ENCODE peak calls at places on chromosomes 1 and 21, in eight cellular contexts. T is A549, P is GM23338, A is esophagus squamous epithelium, E is cardiac muscle cell, W is SJSA1, B is neuronal stem cell, L is neural progenitor cell. H is an unnamed sample.

GRCh38 chr21:33198346-33199135 is 31.2 kb upstream of the IFNAR2 start:
- DNase-seq in T (no peak), P (no peak), A (no peak), E (no peak), W (peak; percentile 10), B (no peak), L (no peak), H (no peak)

GRCh38 chr1:15617874-15618684 is 821 bp downstream of the DDI2 start:
- DNase-seq in T (no peak), P (peak; percentile 57), A (no peak), E (peak; percentile 50), W (peak; percentile 48), B (no peak), L (no peak), H (peak; percentile 22)

GRCh38 chr1:12460911-12461621 is 156.9 kb downstream of the DHRS3 start:
- DNase-seq in T (no peak), P (no peak), A (no peak), E (peak; percentile 34), W (no peak), B (peak; percentile 49), L (peak; percentile 78), H (no peak)

GRCh38 chr1:94193128-94193527 is 44.3 kb downstream of the ARHGAP29 start:
- DNase-seq in T (no peak), P (no peak), A (no peak), E (no peak), W (no peak), B (no peak), L (no peak), H (no peak)

GRCh38 chr1:26799479-26800133 is 11.9 kb downstream of the PIGV start:
- DNase-seq in T (no peak), P (peak; percentile 21), A (no peak), E (no peak), W (peak; percentile 59), B (no peak), L (no peak), H (no peak)

GRCh38 chr21:42964561-42965560 is 9.5 kb upstream of the PKNOX1 start:
- DNase-seq in T (no peak), P (no peak), A (no peak), E (no peak), W (no peak), B (no peak), L (no peak), H (no peak)

GRCh38 chr1:248810727-248811513 is 14.8 kb downstream of the SH3BP5L start:
- DNase-seq in T (no peak), P (no peak), A (no peak), E (no peak), W (peak; percentile 47), B (no peak), L (no peak), H (no peak)

GRCh38 chr1:157403203-157403602 is 149.1 kb downstream of the FCRL5 start:
- DNase-seq in T (peak; percentile 9), P (peak; percentile 70), A (no peak), E (no peak), W (no peak), B (no peak), L (peak; percentile 9), H (no peak)

GRCh38 chr21:15434185-15434905 is 295.4 kb upstream of the USP25 start:
- DNase-seq in T (no peak), P (no peak), A (no peak), E (no peak), W (no peak), B (no peak), L (no peak), H (no peak)

GRCh38 chr1:116902718-116903390 is 6.9 kb upstream of the PTGFRN start:
- DNase-seq in T (no peak), P (no peak), A (no peak), E (no peak), W (no peak), B (no peak), L (no peak), H (no peak)

GRCh38 chr1:76950306-76950705 is 83.0 kb downstream of the ST6GALNAC5 start:
- DNase-seq in T (no peak), P (no peak), A (no peak), E (no peak), W (no peak), B (no peak), L (no peak), H (no peak)

GRCh38 chr1:19443321-19443720 is 42.0 kb downstream of the CAPZB start:
- DNase-seq in T (no peak), P (no peak), A (no peak), E (no peak), W (no peak), B (no peak), L (no peak), H (no peak)

GRCh38 chr1:15678578-15678977 is 5.5 kb upstream of the PLEKHM2 start:
- DNase-seq in T (peak; percentile 75), P (peak; percentile 65), A (no peak), E (no peak), W (peak; percentile 78), B (no peak), L (no peak), H (no peak)

GRCh38 chr1:101262060-101262459 is 25.2 kb downstream of the S1PR1 start:
- DNase-seq in T (no peak), P (no peak), A (no peak), E (no peak), W (no peak), B (no peak), L (no peak), H (no peak)

GRCh38 chr1:5728956-5729355 is 263.3 kb downstream of the NPHP4 start:
- DNase-seq in T (no peak), P (no peak), A (no peak), E (no peak), W (no peak), B (no peak), L (no peak), H (no peak)

DNA sequence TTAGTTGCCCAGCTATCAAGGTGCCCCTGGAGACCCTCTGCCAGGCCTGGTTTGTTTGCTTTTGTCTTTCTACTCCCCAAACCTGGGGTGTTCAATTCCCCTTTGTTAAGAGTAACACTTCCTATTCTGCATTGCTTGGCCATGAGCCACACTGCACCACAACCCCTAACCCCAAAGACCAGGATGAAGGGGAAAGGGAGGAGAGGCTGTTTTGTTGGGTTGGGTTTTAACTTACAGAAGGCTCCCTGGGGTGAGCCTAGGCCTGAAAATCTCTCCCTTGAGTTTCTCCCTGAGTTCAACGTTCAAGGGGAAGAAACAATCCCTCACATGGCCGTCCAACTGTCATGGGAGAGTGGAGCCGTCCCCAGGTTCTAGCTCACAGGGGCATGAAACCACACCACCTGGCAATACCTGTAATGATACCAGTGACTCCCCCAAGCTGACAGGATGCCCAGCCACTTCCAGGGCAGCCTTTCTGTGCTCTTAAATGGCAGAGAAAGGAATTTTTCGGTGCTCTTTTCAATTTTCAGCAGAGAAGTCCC is 15.0 kb downstream of the SLC45A3 start:
- DNase-seq in T (no peak), P (no peak), A (no peak), E (no peak), W (no peak), B (no peak), L (no peak), H (no peak)
- H3K27ac ChIP-seq in T (no peak overlapping the region), P (no peak overlapping the region), A (peak overlapping the region; percentile 54), E (no peak overlapping the region), W (no peak overlapping the region), B (no peak overlapping the region), L (no peak overlapping the region), H (no peak overlapping the region)

DNA sequence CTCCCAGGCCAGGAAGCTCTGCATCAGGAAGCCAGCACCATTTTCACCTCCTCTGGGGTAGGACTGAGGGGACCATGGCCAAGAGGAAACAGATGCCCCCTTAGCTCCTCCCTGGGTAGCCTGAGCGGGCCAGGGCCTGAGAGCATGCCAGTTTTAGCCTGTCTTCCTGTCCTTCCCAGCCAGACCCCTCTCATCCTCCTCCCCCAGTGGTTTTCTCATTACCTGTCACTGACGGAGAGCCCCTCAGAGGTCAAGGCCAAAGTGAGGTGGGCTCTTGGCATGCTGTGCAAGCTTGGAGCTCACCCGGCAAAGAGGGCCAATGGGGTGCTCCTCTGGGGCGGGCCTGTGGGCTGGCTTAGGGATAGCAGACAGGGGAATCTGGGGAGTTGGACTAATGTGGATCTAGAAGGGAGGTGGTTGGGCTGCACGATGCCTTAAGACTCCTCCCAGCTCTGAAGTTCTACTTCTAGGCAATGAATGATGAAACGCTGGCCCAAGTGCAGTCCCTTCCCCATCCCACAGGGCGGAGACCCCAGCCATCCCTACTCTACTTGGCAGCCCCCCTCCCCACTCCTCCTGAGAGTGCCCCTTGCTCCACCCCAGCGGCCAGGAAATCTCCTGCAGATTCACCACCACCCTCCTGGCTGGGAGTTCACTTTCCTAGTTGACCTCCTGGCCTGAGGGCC is 9.5 kb upstream of the LMNA start:
- DNase-seq in T (peak; percentile 73), P (peak; percentile 90), A (no peak), E (no peak), W (no peak), B (no peak), L (no peak), H (no peak)
- H3K4me1 ChIP-seq in T (peaks cover 92% of the 10 kb centered on the region), P (peaks cover 36% of the 10 kb centered on the region), A (peaks cover 71% of the 10 kb centered on the region), E (peaks cover 45% of the 10 kb centered on the region), W (peaks cover 68% of the 10 kb centered on the region), B (peaks cover 44% of the 10 kb centered on the region), L (peaks cover 43% of the 10 kb centered on the region), H (peaks cover 41% of the 10 kb centered on the region)

GRCh38 chr1:173862769-173863223 is 5.0 kb downstream of the GAS5 start:
- DNase-seq in T (no peak), P (peak; percentile 58), A (no peak), E (no peak), W (no peak), B (no peak), L (no peak), H (no peak)
- H3K27ac ChIP-seq in T (no peak overlapping the region), P (peak overlapping the region; percentile 96), A (no peak overlapping the region), E (peak overlapping the region; percentile 48), W (no peak overlapping the region), B (no peak overlapping the region), L (peak overlapping the region; percentile 77), H (no peak overlapping the region)

GRCh38 chr21:36759348-36760083 is 60.6 kb downstream of the SIM2 start:
- DNase-seq in T (no peak), P (no peak), A (no peak), E (no peak), W (no peak), B (no peak), L (no peak), H (no peak)

GRCh38 chr21:36754241-36754881 is 55.4 kb downstream of the SIM2 start:
- DNase-seq in T (no peak), P (no peak), A (no peak), E (no peak), W (no peak), B (no peak), L (peak; percentile 65), H (no peak)

GRCh38 chr21:36753556-36753955 is 54.6 kb downstream of the SIM2 start:
- DNase-seq in T (peak; percentile 40), P (no peak), A (no peak), E (no peak), W (peak; percentile 75), B (no peak), L (no peak), H (no peak)

GRCh38 chr21:36757246-36757645 is 58.3 kb downstream of the SIM2 start:
- DNase-seq in T (no peak), P (peak; percentile 17), A (no peak), E (no peak), W (no peak), B (no peak), L (peak; percentile 49), H (no peak)

DNA sequence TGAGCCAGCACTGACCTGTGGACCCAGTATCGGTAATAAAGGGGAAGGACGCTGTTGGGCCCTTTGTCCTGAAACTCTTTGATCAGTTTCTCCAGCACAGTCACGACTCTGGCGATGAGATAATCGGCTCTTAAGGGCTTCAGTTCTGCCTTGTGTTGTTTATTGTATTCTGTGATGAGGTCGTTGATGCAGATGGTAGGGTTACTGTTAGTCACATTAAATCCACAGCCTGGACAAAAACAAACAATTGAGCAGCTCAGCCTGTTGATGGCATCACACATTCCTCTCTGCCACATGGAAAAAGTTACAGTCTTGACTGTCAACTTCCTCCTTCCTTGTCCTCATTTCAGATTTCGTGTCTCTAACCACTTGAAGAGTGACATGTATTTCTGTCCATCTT is 57.6 kb downstream of the SIM2 start:
- DNase-seq in T (peak; percentile 59), P (no peak), A (no peak), E (no peak), W (peak; percentile 72), B (no peak), L (peak; percentile 59), H (no peak)
- H3K4me1 ChIP-seq in T (peaks cover 32% of the 10 kb centered on the region), P (peaks cover 10% of the 10 kb centered on the region), A (no peaks in the 10 kb centered on the region), E (peaks cover 10% of the 10 kb centered on the region), W (peaks cover 59% of the 10 kb centered on the region), B (peaks cover 21% of the 10 kb centered on the region), L (peaks cover 46% of the 10 kb centered on the region), H (no peaks in the 10 kb centered on the region)

H was measured in CD4-positive, CD25-positive, alpha-beta regulatory T cell.